ENCODE peak calls at places on chromosomes 2 and 18, in four cellular contexts. W is sigmoid colon, S is Peyer's patch, D is breast epithelium. F is an unnamed sample.

GRCh38 chr2:43180901-43181300 is 45.5 kb downstream of the ZFP36L2 start:
- DNase-seq in W (no peak), S (no peak), D (no peak), F (no peak)

GRCh38 chr2:55048514-55048924 is 1.7 kb downstream of the RTN4 start:
- DNase-seq in D (no peak), S (no peak), W (no peak), F (no peak)

GRCh38 chr2:209322041-209322440 is 101.8 kb upstream of the MAP2 start:
- DNase-seq in W (no peak), D (no peak), S (no peak), F (no peak)

GRCh38 chr2:214100488-214100887 is 310.4 kb upstream of the VWC2L start:
- DNase-seq in W (no peak), S (no peak), D (no peak), F (no peak)

GRCh38 chr2:149082781-149083180 is 44.3 kb downstream of the LYPD6B start:
- DNase-seq in W (no peak), S (no peak), D (no peak), F (no peak)

GRCh38 chr2:132439703-132440398 is 23.2 kb downstream of the GPR39 start:
- DNase-seq in S (no peak), W (no peak), D (no peak), F (no peak)

GRCh38 chr2:121197369-121198091 is 87.5 kb downstream of the TFCP2L1 start:
- DNase-seq in D (peak; percentile 69), S (peak; percentile 19), W (peak; percentile 72), F (peak; percentile 14)

GRCh38 chr2:120470041-120470716 is 124.2 kb downstream of the INHBB start:
- DNase-seq in S (peak; percentile 17), D (peak; percentile 89), W (peak; percentile 90), F (peak; percentile 90)

GRCh38 chr18:59459352-59460059 is 100.4 kb upstream of the LMAN1 start:
- DNase-seq in W (no peak), S (no peak), D (no peak), F (peak; percentile 59)

GRCh38 chr2:74845217-74845751 is 11.4 kb downstream of the HK2 start:
- DNase-seq in S (peak; percentile 28), W (peak; percentile 82), D (peak; percentile 89), F (peak; percentile 70)

GRCh38 chr2:170739048-170739447 is 23.9 kb downstream of the SP5 start:
- DNase-seq in S (no peak), W (no peak), D (no peak), F (peak; percentile 82)

GRCh38 chr2:108271691-108272253 is 16.9 kb upstream of the SULT1C2 start:
- DNase-seq in D (no peak), S (no peak), W (peak; percentile 75), F (no peak)

GRCh38 chr2:199100326-199101110 is 357.2 kb downstream of the SATB2 start:
- DNase-seq in D (no peak), W (no peak), S (no peak), F (peak; percentile 38)

GRCh38 chr2:143015681-143016080 is 113.5 kb upstream of the ARHGAP15 start:
- DNase-seq in W (no peak), D (no peak), S (no peak), F (no peak)

DNA sequence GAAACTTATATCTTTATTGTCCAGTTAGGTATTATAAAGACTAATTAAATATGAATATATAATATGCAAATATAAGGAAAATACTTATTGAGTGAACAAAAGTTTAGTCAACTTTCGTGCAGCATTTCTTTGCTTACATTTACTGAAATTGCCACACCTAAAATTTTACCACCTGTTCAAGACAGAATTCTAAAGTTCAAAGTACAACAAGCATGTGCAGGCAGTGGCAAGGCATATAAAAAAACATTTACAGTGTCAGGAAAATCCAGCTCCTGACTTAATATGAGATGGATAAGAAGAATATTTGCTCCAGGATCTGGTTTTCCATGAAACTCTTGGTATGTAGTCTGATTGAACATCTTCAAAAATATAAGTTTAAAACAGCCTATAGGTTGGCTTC is 4.8 kb downstream of the ITPRID2 start:
- DNase-seq in D (no peak), W (no peak), S (no peak), F (no peak)
- H3K4me3 ChIP-seq in D (no peak overlapping the region), W (no peak overlapping the region), S (peak overlapping the region; percentile 24), F (no peak overlapping the region)

GRCh38 chr2:20643060-20643459 is 7.8 kb downstream of the HS1BP3 start:
- DNase-seq in D (no peak), W (no peak), S (no peak), F (no peak)

GRCh38 chr2:20642026-20642971 is 8.6 kb downstream of the HS1BP3 start:
- DNase-seq in D (peak; percentile 79), S (peak; percentile 72), W (peak; percentile 93), F (no peak)

GRCh38 chr2:20645301-20645701 is 5.6 kb downstream of the HS1BP3 start:
- DNase-seq in W (no peak), S (no peak), D (no peak), F (no peak)

GRCh38 chr2:20645761-20646160 is 5.1 kb downstream of the HS1BP3 start:
- DNase-seq in W (no peak), S (no peak), D (no peak), F (no peak)

DNA sequence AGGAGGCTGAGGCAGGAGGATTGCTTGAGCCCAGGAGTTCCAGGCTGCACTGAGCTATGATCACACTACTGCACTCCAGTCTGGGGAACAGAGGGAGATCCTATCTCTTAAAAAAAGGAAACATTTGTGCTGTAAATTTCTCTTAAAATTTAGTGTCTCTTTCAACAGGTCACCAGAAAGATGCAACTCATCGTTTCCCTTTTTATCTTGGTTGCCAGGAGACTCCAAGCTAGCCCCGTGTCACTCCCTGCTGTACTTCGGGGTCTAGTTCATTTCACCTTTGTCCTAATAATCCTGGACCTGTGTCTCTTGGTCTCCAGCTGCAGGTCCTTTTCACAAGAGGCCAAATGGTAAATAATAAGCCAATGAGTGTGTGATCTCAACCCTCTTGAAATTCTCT is 7.1 kb downstream of the HS1BP3 start:
- DNase-seq in D (no peak), W (no peak), S (no peak), F (no peak)
- H3K4me3 ChIP-seq in D (no peak overlapping the region), W (no peak overlapping the region), S (no peak overlapping the region), F (no peak overlapping the region)

DNA sequence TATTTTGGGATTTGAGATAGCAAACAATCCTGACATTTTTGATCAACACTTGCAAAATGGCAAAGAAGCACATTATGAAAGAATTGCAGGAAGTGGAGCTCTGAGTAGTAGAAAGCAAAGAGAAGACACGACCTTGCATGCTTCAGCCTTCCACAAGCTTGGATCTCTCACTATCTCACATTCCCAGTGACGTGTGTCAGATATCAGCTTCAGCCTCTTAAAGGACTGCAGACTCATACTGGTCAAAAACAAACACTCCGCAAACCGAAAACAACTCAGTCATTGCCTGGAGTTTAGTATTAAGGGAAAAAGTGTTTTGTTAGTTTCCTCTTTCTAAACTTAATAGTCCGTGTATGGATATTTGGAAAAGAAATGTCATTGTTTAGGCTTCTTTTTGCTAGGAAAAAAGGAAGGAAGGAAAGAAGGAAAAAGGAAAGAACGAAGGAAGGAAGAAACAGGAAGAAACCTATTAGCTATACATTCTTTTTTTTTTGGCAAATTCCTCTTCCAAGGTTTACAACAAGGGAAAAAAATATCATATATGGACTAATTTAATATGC is 32.6 kb upstream of the SLC40A1 start:
- DNase-seq in W (no peak), S (no peak), D (no peak), F (peak; percentile 55)
- H3K4me3 ChIP-seq in W (no peak overlapping the region), S (peak overlapping the region; percentile 26), D (peak overlapping the region; percentile 25), F (no peak overlapping the region)

DNA sequence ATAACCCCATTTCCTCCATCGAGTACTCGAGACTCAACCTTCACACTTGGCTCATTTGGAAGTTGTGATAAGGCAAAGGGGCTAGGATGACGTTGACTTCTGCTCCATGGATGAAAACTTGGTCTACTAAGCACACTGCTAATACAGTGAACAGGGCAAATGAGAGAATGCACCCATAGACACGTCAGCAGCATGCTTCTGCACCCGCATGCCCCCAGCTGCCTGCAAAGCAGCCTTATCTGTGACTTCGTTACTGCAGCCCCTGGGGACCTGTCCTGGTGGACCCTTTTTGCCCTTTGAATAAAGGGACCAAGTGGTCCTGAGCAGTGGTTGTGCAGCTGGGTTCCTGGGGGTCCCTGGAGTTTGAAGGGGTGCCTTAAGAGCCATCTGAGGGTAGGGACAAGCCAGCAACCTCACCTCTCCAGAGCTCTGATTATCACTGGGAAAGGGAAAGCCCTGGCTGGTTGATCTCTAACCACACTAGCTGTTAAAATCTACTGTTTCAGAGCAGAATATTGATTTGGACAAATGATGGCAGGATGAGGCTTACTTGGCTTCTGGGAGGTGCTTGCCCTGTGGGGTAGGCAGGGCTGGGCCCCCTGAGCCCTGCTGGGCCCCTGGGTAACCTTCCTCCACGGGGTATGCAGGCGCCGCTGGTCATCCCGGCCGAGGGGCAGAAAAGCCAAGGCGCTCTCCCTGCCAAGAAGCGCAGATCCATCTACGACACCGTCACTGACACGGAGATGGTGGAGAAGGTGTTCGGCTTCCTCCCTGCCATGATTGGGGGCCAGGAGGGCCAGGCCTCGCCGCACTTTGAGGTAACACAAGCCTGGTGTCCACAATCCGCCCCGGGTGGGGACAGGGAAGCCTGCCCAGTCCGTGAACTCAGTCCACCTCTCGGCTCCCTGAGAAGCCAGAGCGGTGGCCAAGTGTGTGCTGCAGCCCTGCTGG is 37.6 kb upstream of the GPR17 start:
- DNase-seq in D (no peak), S (peak; percentile 11), W (peak; percentile 42), F (no peak)
- H3K4me3 ChIP-seq in D (no peak overlapping the region), S (no peak overlapping the region), W (no peak overlapping the region), F (no peak overlapping the region)